ENCODE peak calls at places on chromosome 10, in nine cellular contexts. S, N, A, V, Y, Q, K, C and F are unnamed samples.

GRCh38 chr10:317219-317868 is 182.1 kb downstream of the ZMYND11 start:
- DNase-seq in S (peak; percentile 78), N (peak; percentile 82), A (no peak), V (no peak), Y (no peak), Q (peak; percentile 81), K (no peak), C (no peak), F (no peak)

GRCh38 chr10:125034671-125035070 is 92.7 kb downstream of the ZRANB1 start:
- DNase-seq in S (no peak), N (no peak), A (no peak), V (no peak), Y (no peak), Q (no peak), K (no peak), C (no peak), F (no peak)

GRCh38 chr10:13894412-13895093 is 307.8 kb downstream of the PRPF18 start:
- DNase-seq in S (no peak), N (no peak), A (no peak), V (no peak), Y (peak; percentile 93), Q (peak; percentile 36), K (no peak), C (no peak), F (no peak)

GRCh38 chr10:48197236-48197899 is 77.1 kb downstream of the FRMPD2 start:
- DNase-seq in S (no peak), N (no peak), A (no peak), V (no peak), Y (no peak), Q (no peak), K (no peak), C (no peak), F (no peak)

GRCh38 chr10:112558476-112559166 is 111.6 kb downstream of the VTI1A start:
- DNase-seq in S (no peak), N (no peak), A (no peak), V (no peak), Y (no peak), Q (no peak), K (no peak), C (no peak), F (no peak)

GRCh38 chr10:97508342-97508741 is 9.6 kb downstream of the UBTD1 start:
- DNase-seq in S (no peak), N (no peak), A (no peak), V (no peak), Y (peak; percentile 67), Q (peak; percentile 70), K (no peak), C (no peak), F (no peak)

GRCh38 chr10:112711366-112711765 is 238.7 kb upstream of the TCF7L2 start:
- DNase-seq in S (no peak), N (no peak), A (no peak), V (no peak), Y (no peak), Q (peak; percentile 31), K (no peak), C (no peak), F (no peak)

GRCh38 chr10:130127612-130128607 is 8.3 kb upstream of the GLRX3 start:
- DNase-seq in S (peak; percentile 90), N (peak; percentile 25), A (peak; percentile 27), V (peak; percentile 24), Y (peak; percentile 72), Q (peak; percentile 76), K (no peak), C (peak; percentile 58), F (peak; percentile 72)

GRCh38 chr10:64547168-64547567 is 1026.0 kb downstream of the REEP3 start:
- DNase-seq in S (no peak), N (no peak), A (no peak), V (no peak), Y (no peak), Q (no peak), K (no peak), C (no peak), F (no peak)

GRCh38 chr10:31075434-31075833 is 43.8 kb upstream of the ZNF438 start:
- DNase-seq in S (no peak), N (no peak), A (no peak), V (no peak), Y (peak; percentile 92), Q (peak; percentile 95), K (no peak), C (no peak), F (no peak)

GRCh38 chr10:123743441-123744225 is 77.5 kb downstream of the GPR26 start:
- DNase-seq in S (no peak), N (no peak), A (no peak), V (no peak), Y (no peak), Q (peak; percentile 37), K (no peak), C (no peak), F (no peak)

GRCh38 chr10:22942437-22942836 is 14.6 kb downstream of the ARMC3 start:
- DNase-seq in S (no peak), N (no peak), A (no peak), V (no peak), Y (no peak), Q (no peak), K (no peak), C (no peak), F (no peak)

GRCh38 chr10:75408911-75409885 is 7.6 kb upstream of the ZNF503 start:
- DNase-seq in S (peak; percentile 83), N (no peak), A (no peak), V (no peak), Y (no peak), Q (peak; percentile 46), K (no peak), C (peak; percentile 70), F (peak; percentile 82)

GRCh38 chr10:95660283-95660682 is 3.8 kb upstream of the ALDH18A1 start:
- DNase-seq in S (no peak), N (no peak), A (no peak), V (no peak), Y (peak; percentile 28), Q (peak; percentile 59), K (no peak), C (no peak), F (no peak)

GRCh38 chr10:63605568-63605967 is 84.4 kb downstream of the REEP3 start:
- DNase-seq in S (no peak), N (no peak), A (no peak), V (no peak), Y (peak; percentile 64), Q (no peak), K (no peak), C (no peak), F (peak; percentile 1)

GRCh38 chr10:42367532-42368230 is 270.7 kb downstream of the ZNF33B start:
- DNase-seq in S (peak; percentile 23), N (peak; percentile 50), A (peak; percentile 72), V (no peak), Y (peak; percentile 92), Q (peak; percentile 95), K (no peak), C (peak; percentile 69), F (peak; percentile 78)

GRCh38 chr10:58791137-58791536 is 278.5 kb downstream of the BICC1 start:
- DNase-seq in S (no peak), N (no peak), A (no peak), V (no peak), Y (no peak), Q (peak; percentile 85), K (no peak), C (no peak), F (no peak)

GRCh38 chr10:82757397-82757796 is 882.4 kb downstream of the NRG3 start:
- DNase-seq in S (no peak), N (no peak), A (no peak), V (no peak), Y (no peak), Q (no peak), K (no peak), C (no peak), F (no peak)

GRCh38 chr10:113681533-113682470 is 2.1 kb downstream of the CASP7 start:
- DNase-seq in S (peak; percentile 62), N (no peak), A (no peak), V (no peak), Y (no peak), Q (peak; percentile 20), K (no peak), C (no peak), F (no peak)

GRCh38 chr10:125692932-125693847 is 10.2 kb upstream of the TEX36 start:
- DNase-seq in S (no peak), N (no peak), A (no peak), V (no peak), Y (no peak), Q (peak; percentile 52), K (no peak), C (no peak), F (no peak)